ENCODE peak calls at places on chromosomes 5 and 9, in five cellular contexts. F is RWPE1, W is activated T-helper 1 cell treated with Interleukin-2 at 50 U/mL for 16 hours, S is retina, R is colonic mucosa. Z is an unnamed sample.

GRCh38 chr5:32767948-32768427 is 56.9 kb downstream of the NPR3 start:
- DNase-seq in F (peak), W (no peak), S (no peak), R (no peak), Z (no peak)

GRCh38 chr5:56667692-56668091 is 147.7 kb upstream of the MAP3K1 start:
- DNase-seq in F (no peak), W (no peak), S (no peak), R (no peak), Z (no peak)

GRCh38 chr5:14830210-14831005 is 41.2 kb downstream of the ANKH start:
- DNase-seq in F (no peak), W (no peak), S (no peak), R (no peak), Z (no peak)

GRCh38 chr5:138180183-138180782 is 1.4 kb downstream of the KIF20A start:
- DNase-seq in F (peak), W (no peak), S (peak), R (no peak), Z (no peak)

GRCh38 chr9:110105107-110105506 is 102.9 kb downstream of the C9orf152 start:
- DNase-seq in F (no peak), W (no peak), S (no peak), R (no peak), Z (no peak)

GRCh38 chr5:142872217-142872616 is 102.0 kb downstream of the ARHGAP26 start:
- DNase-seq in F (no peak), W (no peak), S (no peak), R (no peak), Z (no peak)

GRCh38 chr5:2751592-2752021 is at the start of gene IRX2:
- DNase-seq in F (peak), W (no peak), S (peak), R (peak), Z (no peak)

GRCh38 chr5:171639966-171640365 is 145.7 kb upstream of the SMIM23 start:
- DNase-seq in F (no peak), W (no peak), S (no peak), R (no peak), Z (no peak)

GRCh38 chr5:34474573-34475021 is 181.5 kb upstream of the RAI14 start:
- DNase-seq in F (peak), W (no peak), S (peak), R (no peak), Z (no peak)

GRCh38 chr9:114299286-114300152 is 23.4 kb upstream of the ORM1 start:
- DNase-seq in F (no peak), W (no peak), S (no peak), R (no peak), Z (no peak)

GRCh38 chr5:79936644-79937216 is 54.3 kb downstream of the MTX3 start:
- DNase-seq in F (peak), W (no peak), S (no peak), R (no peak), Z (no peak)

GRCh38 chr9:132182609-132183073 is 20.8 kb downstream of the NTNG2 start:
- DNase-seq in F (no peak), W (no peak), S (peak), R (no peak), Z (no peak)

GRCh38 chr5:125408582-125409069 is 662.2 kb upstream of the ZNF608 start:
- DNase-seq in F (peak), W (no peak), S (no peak), R (peak), Z (no peak)

GRCh38 chr5:150627731-150628545 is 12.5 kb upstream of the SYNPO start:
- DNase-seq in F (no peak), W (no peak), S (no peak), R (no peak), Z (no peak)

GRCh38 chr5:128038641-128039040 is 44.9 kb upstream of the SLC12A2 start:
- DNase-seq in F (peak), W (no peak), S (no peak), R (no peak), Z (no peak)

GRCh38 chr9:556199-556598 is 285.3 kb upstream of the DMRT1 start:
- DNase-seq in F (no peak), W (no peak), S (no peak), R (no peak), Z (no peak)

Z was measured in activated T-helper 9 cell treated with anti-CD3 and anti-CD28 coated beads, Interleukin-2, amount 50 U/mL, for 16 hours.